ENCODE peak calls at places on chromosomes 3 and 15, in nine cellular contexts. S is breast epithelium, P is vagina, O is suprapubic skin, N is GM23338, K is sigmoid colon, C is upper lobe of left lung, Y is SK-N-SH, J is Panc1. D is an unnamed sample. For H3K4me1, the result is how much of the 10 kb centered on the place peaks cover.

GRCh38 chr3:29642393-29643033 is 361.6 kb downstream of the RBMS3 start:
- DNase-seq in S (no peak), P (no peak), K (no peak), N (no peak), Y (peak), J (no peak), O (no peak), C (peak), D (no peak)

GRCh38 chr3:152362086-152362485 is 93.4 kb downstream of the MBNL1 start:
- DNase-seq in Y (no peak), O (no peak), J (no peak), C (no peak), N (no peak), S (no peak), K (no peak), P (no peak), D (no peak)

GRCh38 chr3:16476636-16477035 is 36.9 kb downstream of the RFTN1 start:
- DNase-seq in J (no peak), N (no peak), C (no peak), P (no peak), O (no peak), S (no peak), K (no peak), Y (no peak), D (no peak)

GRCh38 chr3:23712095-23712494 is 93.7 kb upstream of the UBE2E1 start:
- DNase-seq in S (no peak), C (no peak), O (no peak), N (no peak), P (no peak), Y (no peak), J (no peak), K (no peak), D (no peak)

GRCh38 chr3:104178695-104179094 is 1188.0 kb upstream of the ALCAM start:
- DNase-seq in Y (no peak), K (no peak), J (no peak), P (no peak), C (no peak), N (no peak), O (no peak), S (no peak), D (no peak)

GRCh38 chr3:49712631-49713317 is 6.7 kb downstream of the AMIGO3 start:
- DNase-seq in J (no peak), O (no peak), Y (no peak), K (peak), S (no peak), N (peak), P (no peak), C (no peak), D (no peak)

GRCh38 chr3:188082040-188082439 is 71.9 kb upstream of the LPP start:
- DNase-seq in P (no peak), S (no peak), N (no peak), Y (no peak), C (no peak), O (no peak), J (no peak), K (no peak), D (no peak)

GRCh38 chr15:33068007-33068441 is 126.5 kb downstream of the FMN1 start:
- DNase-seq in O (no peak), N (peak), J (no peak), S (peak), Y (peak), C (peak), K (peak), P (no peak), D (no peak)

GRCh38 chr15:60799885-60800728 is 321.2 kb upstream of the ICE2 start:
- DNase-seq in O (no peak), C (no peak), J (no peak), P (no peak), Y (peak), S (no peak), N (no peak), K (no peak), D (no peak)

GRCh38 chr15:60801336-60801735 is 322.4 kb upstream of the ICE2 start:
- DNase-seq in K (no peak), Y (no peak), P (no peak), J (no peak), O (no peak), S (no peak), N (no peak), C (no peak), D (no peak)

GRCh38 chr15:60800729-60801072 is 321.8 kb upstream of the ICE2 start:
- DNase-seq in C (no peak), J (no peak), O (no peak), N (no peak), S (no peak), Y (no peak), P (no peak), K (no peak), D (no peak)

GRCh38 chr15:60797444-60798040 is 318.6 kb upstream of the ICE2 start:
- DNase-seq in Y (no peak), C (no peak), O (no peak), S (no peak), P (no peak), K (no peak), J (no peak), N (no peak), D (no peak)

DNA sequence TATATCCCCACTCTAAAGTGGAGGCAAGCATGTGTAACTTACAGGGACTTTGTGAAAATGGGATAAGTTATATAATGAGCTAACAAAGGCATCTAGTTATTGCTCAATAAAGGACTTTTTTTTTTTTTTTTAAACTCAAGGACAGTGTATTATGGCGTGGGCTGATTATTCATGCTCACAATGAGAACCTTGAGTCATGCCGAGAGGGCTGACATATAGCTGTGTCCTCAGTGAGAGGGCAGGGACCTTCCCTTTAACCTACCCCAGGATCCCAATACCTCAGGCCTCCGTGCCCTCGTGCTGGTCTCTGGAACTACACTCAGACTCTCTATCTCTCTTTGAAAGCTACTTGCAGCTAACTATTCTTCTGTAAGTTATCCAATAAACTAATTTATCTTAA is 319.9 kb upstream of the ICE2 start:
- DNase-seq in O (no peak), S (no peak), N (no peak), K (no peak), J (no peak), Y (no peak), P (no peak), C (no peak), D (no peak)
- H3K4me1 ChIP-seq in O (half or more), S (under half), N (under half), K (under half), J (under half), Y (under half), P (under half), C (under half), D (under half)

GRCh38 chr15:92921215-92922131 is 21.3 kb downstream of the CHD2 start:
- DNase-seq in C (no peak), Y (no peak), O (no peak), J (no peak), N (no peak), S (no peak), P (no peak), K (no peak), D (no peak)

GRCh38 chr15:92924216-92924615 is 24.1 kb downstream of the CHD2 start:
- DNase-seq in J (no peak), S (no peak), K (no peak), O (no peak), Y (no peak), N (no peak), C (no peak), P (no peak), D (no peak)

GRCh38 chr15:92922405-92923002 is 22.4 kb downstream of the CHD2 start:
- DNase-seq in K (no peak), Y (no peak), O (no peak), J (no peak), C (no peak), S (no peak), N (no peak), P (no peak), D (no peak)

GRCh38 chr15:92917606-92918407 is 17.7 kb downstream of the CHD2 start:
- DNase-seq in S (peak), K (peak), J (no peak), N (peak), O (peak), Y (peak), C (peak), P (no peak), D (peak)

GRCh38 chr15:92920595-92921169 is 20.6 kb downstream of the CHD2 start:
- DNase-seq in C (no peak), Y (no peak), S (no peak), J (no peak), P (no peak), O (no peak), N (no peak), K (no peak), D (no peak)
- TF ChIP-seq POLR2AphosphoS5 in C (no peak), Y (no peak), S (no peak), J (no peak), P (peak), O (no peak), N (no peak), K (no peak), D (no peak)

GRCh38 chr3:141403576-141403975 is 35.3 kb downstream of the ZBTB38 start:
- DNase-seq in Y (no peak), N (no peak), K (no peak), P (no peak), O (no peak), J (no peak), S (no peak), C (no peak), D (no peak)
- H3K4me1 ChIP-seq in Y (under half), N (under half), K (half or more), P (half or more), O (half or more), J (under half), S (under half), C (half or more), D (half or more)

GRCh38 chr15:90550919-90551318 is 21.2 kb downstream of the CRTC3 start:
- DNase-seq in P (no peak), C (no peak), J (no peak), O (no peak), Y (no peak), N (no peak), K (no peak), S (no peak), D (no peak)
- TF ChIP-seq POLR2AphosphoS5 in P (no peak), C (no peak), J (no peak), O (no peak), Y (no peak), N (no peak), K (no peak), S (no peak), D (no peak)

GRCh38 chr3:47856669-47857068 is 53.7 kb downstream of the DHX30 start:
- DNase-seq in P (no peak), N (no peak), J (no peak), K (no peak), C (no peak), Y (no peak), S (no peak), O (no peak), D (no peak)
- H3K4me1 ChIP-seq in P (under half), N (under half), J (under half), K (under half), C (under half), Y (under half), S (under half), O (under half), D (under half)

GRCh38 chr3:84965141-84965540 is 6.4 kb downstream of the CADM2 start:
- DNase-seq in K (no peak), N (peak), O (no peak), C (no peak), J (no peak), Y (peak), P (no peak), S (no peak), D (no peak)
- TF ChIP-seq POLR2AphosphoS5 in K (no peak), N (no peak), O (no peak), C (no peak), J (no peak), Y (no peak), P (no peak), S (no peak), D (no peak)

GRCh38 chr15:63008333-63009049 is 34.1 kb upstream of the TPM1 start:
- DNase-seq in C (no peak), P (no peak), K (no peak), S (no peak), O (no peak), N (no peak), Y (no peak), J (no peak), D (no peak)
- H3K4me1 ChIP-seq in C (under half), P (under half), K (under half), S (under half), O (under half), N (under half), Y (under half), J (under half), D (under half)

GRCh38 chr15:92638709-92639365 is 16.7 kb downstream of the FAM174B start:
- DNase-seq in C (no peak), J (no peak), K (no peak), N (no peak), S (peak), P (no peak), O (peak), Y (no peak), D (no peak)

GRCh38 chr15:92636401-92636949 is 19.1 kb downstream of the FAM174B start:
- DNase-seq in S (no peak), C (no peak), N (no peak), Y (no peak), K (no peak), J (no peak), O (peak), P (no peak), D (no peak)

GRCh38 chr15:92637621-92638020 is 18.0 kb downstream of the FAM174B start:
- DNase-seq in S (peak), O (peak), N (no peak), K (no peak), J (no peak), P (no peak), Y (no peak), C (no peak), D (no peak)

GRCh38 chr15:92636950-92637481 is 18.6 kb downstream of the FAM174B start:
- DNase-seq in J (no peak), N (peak), Y (peak), S (peak), C (peak), O (peak), P (no peak), K (no peak), D (no peak)

DNA sequence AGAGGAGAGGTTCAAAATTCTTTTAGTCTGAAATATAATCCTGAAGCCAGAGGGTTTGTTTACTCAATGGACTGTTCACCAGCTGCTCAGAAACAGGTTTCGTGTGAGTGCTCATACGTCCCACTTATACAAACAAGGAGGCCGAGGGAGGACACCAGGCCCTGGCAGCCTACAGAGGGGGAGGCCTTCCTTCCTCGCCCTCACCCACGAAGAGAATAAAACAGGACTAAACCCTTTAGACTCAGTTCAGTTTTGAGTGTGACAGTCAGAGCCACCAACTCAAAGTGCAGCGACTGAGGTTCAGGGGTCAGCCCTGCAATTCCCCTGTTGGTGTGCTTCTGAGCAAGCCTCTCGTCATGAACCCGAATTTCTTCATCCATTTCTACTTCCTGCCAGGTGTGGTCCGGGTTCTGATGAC is 17.3 kb downstream of the FAM174B start:
- DNase-seq in C (peak), O (peak), K (no peak), N (no peak), Y (no peak), P (no peak), S (peak), J (no peak), D (no peak)
- TF ChIP-seq POLR2AphosphoS5 in C (peak), O (no peak), K (no peak), N (no peak), Y (no peak), P (no peak), S (no peak), J (no peak), D (no peak)

GRCh38 chr3:196340466-196340865 is 2.3 kb upstream of the TM4SF19 start:
- DNase-seq in P (no peak), S (no peak), O (no peak), Y (no peak), N (no peak), K (no peak), J (no peak), C (no peak), D (no peak)

GRCh38 chr3:196339493-196340254 is 1.5 kb upstream of the TM4SF19 start:
- DNase-seq in Y (no peak), O (no peak), J (no peak), S (no peak), N (no peak), P (no peak), C (no peak), K (no peak), D (no peak)

GRCh38 chr3:196336319-196337145 is 1.7 kb downstream of the TM4SF19 start:
- DNase-seq in J (no peak), P (no peak), Y (no peak), N (no peak), K (no peak), C (no peak), O (no peak), S (no peak), D (no peak)

GRCh38 chr3:196341142-196341541 is 3.0 kb upstream of the TM4SF19 start:
- DNase-seq in J (no peak), C (no peak), Y (no peak), P (peak), O (no peak), K (no peak), S (no peak), N (no peak), D (no peak)

GRCh38 chr3:196339044-196339443 is 856 bp upstream of the TM4SF19 start:
- DNase-seq in C (no peak), P (no peak), J (no peak), S (no peak), K (no peak), Y (no peak), N (no peak), O (no peak), D (no peak)
- H3K4me1 ChIP-seq in C (under half), P (under half), J (under half), S (under half), K (under half), Y (under half), N (under half), O (under half), D (under half)